ENCODE peak calls at places on chromosomes 5 and 9, in seven cellular contexts. One of them, this sample, is unnamed.

GRCh38 chr5:168366124-168366523 is 74.7 kb downstream of the WWC1 start:
- DNase-seq in endothelial cell of umbilical vein: peak
- DNase-seq in tibial nerve: no peak
- DNase-seq in PC-9: peak
- DNase-seq in transverse colon: no peak
- DNase-seq in hepatocyte: no peak
- DNase-seq in kidney: no peak
- DNase-seq in this sample: no peak

GRCh38 chr5:54581831-54582548 is 64.4 kb downstream of the SNX18 start:
- DNase-seq in endothelial cell of umbilical vein: no peak
- DNase-seq in tibial nerve: peak
- DNase-seq in PC-9: no peak
- DNase-seq in transverse colon: no peak
- DNase-seq in hepatocyte: no peak
- DNase-seq in kidney: no peak
- DNase-seq in this sample: no peak

GRCh38 chr5:38191693-38192092 is 66.7 kb upstream of the EGFLAM start:
- DNase-seq in endothelial cell of umbilical vein: no peak
- DNase-seq in tibial nerve: no peak
- DNase-seq in PC-9: no peak
- DNase-seq in transverse colon: no peak
- DNase-seq in hepatocyte: no peak
- DNase-seq in kidney: no peak
- DNase-seq in this sample: no peak

GRCh38 chr5:125109293-125109692 is 362.9 kb upstream of the ZNF608 start:
- DNase-seq in endothelial cell of umbilical vein: no peak
- DNase-seq in tibial nerve: no peak
- DNase-seq in PC-9: no peak
- DNase-seq in transverse colon: no peak
- DNase-seq in hepatocyte: no peak
- DNase-seq in kidney: no peak
- DNase-seq in this sample: no peak

GRCh38 chr5:179900206-179900605 is 7.5 kb downstream of the TBC1D9B start:
- DNase-seq in endothelial cell of umbilical vein: no peak
- DNase-seq in tibial nerve: no peak
- DNase-seq in PC-9: no peak
- DNase-seq in transverse colon: no peak
- DNase-seq in hepatocyte: no peak
- DNase-seq in kidney: no peak
- DNase-seq in this sample: no peak

GRCh38 chr5:32275421-32275765 is 37.3 kb downstream of the MTMR12 start:
- DNase-seq in endothelial cell of umbilical vein: no peak
- DNase-seq in tibial nerve: no peak
- DNase-seq in PC-9: no peak
- DNase-seq in transverse colon: no peak
- DNase-seq in hepatocyte: peak
- DNase-seq in kidney: no peak
- DNase-seq in this sample: no peak

GRCh38 chr9:89496645-89497044 is 1.3 kb downstream of the SEMA4D start:
- DNase-seq in endothelial cell of umbilical vein: no peak
- DNase-seq in tibial nerve: peak
- DNase-seq in PC-9: no peak
- DNase-seq in transverse colon: peak
- DNase-seq in hepatocyte: no peak
- DNase-seq in kidney: no peak
- DNase-seq in this sample: no peak

GRCh38 chr9:82924243-82924605 is 138.7 kb downstream of the RASEF start:
- DNase-seq in endothelial cell of umbilical vein: no peak
- DNase-seq in tibial nerve: no peak
- DNase-seq in PC-9: no peak
- DNase-seq in transverse colon: no peak
- DNase-seq in hepatocyte: no peak
- DNase-seq in kidney: no peak
- DNase-seq in this sample: no peak

GRCh38 chr9:9645006-9645405 is 967.8 kb downstream of the PTPRD start:
- DNase-seq in endothelial cell of umbilical vein: no peak
- DNase-seq in tibial nerve: no peak
- DNase-seq in PC-9: no peak
- DNase-seq in transverse colon: no peak
- DNase-seq in hepatocyte: no peak
- DNase-seq in kidney: no peak
- DNase-seq in this sample: no peak

GRCh38 chr9:94758844-94759243 is 32.3 kb downstream of the AOPEP start:
- DNase-seq in endothelial cell of umbilical vein: no peak
- DNase-seq in tibial nerve: no peak
- DNase-seq in PC-9: no peak
- DNase-seq in transverse colon: no peak
- DNase-seq in hepatocyte: no peak
- DNase-seq in kidney: no peak
- DNase-seq in this sample: no peak

GRCh38 chr5:39399135-39400036 is 25.4 kb downstream of the DAB2 start:
- DNase-seq in endothelial cell of umbilical vein: peak
- DNase-seq in tibial nerve: peak
- DNase-seq in PC-9: peak
- DNase-seq in transverse colon: no peak
- DNase-seq in hepatocyte: peak
- DNase-seq in kidney: no peak
- DNase-seq in this sample: no peak

DNA sequence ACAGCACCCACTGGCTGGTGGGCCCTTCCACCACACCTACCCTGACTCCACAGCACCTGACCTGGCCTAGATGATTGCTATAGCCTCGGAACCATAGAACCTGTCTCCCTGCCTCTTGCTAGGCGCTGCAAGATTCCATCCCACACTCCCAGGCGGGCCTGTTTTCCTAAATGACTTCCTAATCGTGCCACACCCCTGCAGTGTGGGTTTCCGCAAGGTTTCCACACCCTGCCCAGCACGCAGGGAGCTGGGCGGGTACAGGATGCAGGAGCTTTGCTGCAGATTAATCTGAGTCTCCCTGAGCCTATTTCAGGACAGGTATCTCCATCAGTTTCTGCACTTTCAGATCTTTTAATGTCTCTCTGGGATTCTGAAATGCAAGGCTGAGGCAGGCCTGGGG is 62.9 kb downstream of the SHB start:
- DNase-seq in endothelial cell of umbilical vein: no peak
- DNase-seq in tibial nerve: no peak
- DNase-seq in PC-9: peak
- DNase-seq in transverse colon: peak
- DNase-seq in hepatocyte: no peak
- DNase-seq in kidney: no peak
- DNase-seq in this sample: peak
- H3K27ac ChIP-seq in endothelial cell of umbilical vein: no peak
- H3K27ac ChIP-seq in tibial nerve: no peak
- H3K27ac ChIP-seq in PC-9: peak
- H3K27ac ChIP-seq in transverse colon: peak
- H3K27ac ChIP-seq in hepatocyte: no peak
- H3K27ac ChIP-seq in kidney: no peak
- H3K27ac ChIP-seq in this sample: no peak

GRCh38 chr5:150505816-150506215 is 2.1 kb upstream of the NDST1 start:
- DNase-seq in endothelial cell of umbilical vein: no peak
- DNase-seq in tibial nerve: no peak
- DNase-seq in PC-9: no peak
- DNase-seq in transverse colon: no peak
- DNase-seq in hepatocyte: no peak
- DNase-seq in kidney: no peak
- DNase-seq in this sample: no peak
- H3K27ac ChIP-seq in endothelial cell of umbilical vein: no peak
- H3K27ac ChIP-seq in tibial nerve: peak
- H3K27ac ChIP-seq in PC-9: no peak
- H3K27ac ChIP-seq in transverse colon: peak
- H3K27ac ChIP-seq in hepatocyte: no peak
- H3K27ac ChIP-seq in kidney: no peak
- H3K27ac ChIP-seq in this sample: no peak

GRCh38 chr9:16266648-16267276 is 603.7 kb downstream of the BNC2 start:
- DNase-seq in endothelial cell of umbilical vein: no peak
- DNase-seq in tibial nerve: peak
- DNase-seq in PC-9: no peak
- DNase-seq in transverse colon: no peak
- DNase-seq in hepatocyte: no peak
- DNase-seq in kidney: no peak
- DNase-seq in this sample: peak

GRCh38 chr9:16265671-16266070 is 604.8 kb downstream of the BNC2 start:
- DNase-seq in endothelial cell of umbilical vein: no peak
- DNase-seq in tibial nerve: no peak
- DNase-seq in PC-9: no peak
- DNase-seq in transverse colon: no peak
- DNase-seq in hepatocyte: no peak
- DNase-seq in kidney: no peak
- DNase-seq in this sample: no peak

GRCh38 chr9:16271967-16272366 is 598.5 kb downstream of the BNC2 start:
- DNase-seq in endothelial cell of umbilical vein: no peak
- DNase-seq in tibial nerve: no peak
- DNase-seq in PC-9: no peak
- DNase-seq in transverse colon: no peak
- DNase-seq in hepatocyte: no peak
- DNase-seq in kidney: no peak
- DNase-seq in this sample: no peak

GRCh38 chr9:16267336-16268036 is 603.0 kb downstream of the BNC2 start:
- DNase-seq in endothelial cell of umbilical vein: peak
- DNase-seq in tibial nerve: no peak
- DNase-seq in PC-9: peak
- DNase-seq in transverse colon: no peak
- DNase-seq in hepatocyte: peak
- DNase-seq in kidney: no peak
- DNase-seq in this sample: peak

GRCh38 chr9:16268037-16269010 is 602.1 kb downstream of the BNC2 start:
- DNase-seq in endothelial cell of umbilical vein: no peak
- DNase-seq in tibial nerve: no peak
- DNase-seq in PC-9: no peak
- DNase-seq in transverse colon: no peak
- DNase-seq in hepatocyte: no peak
- DNase-seq in kidney: no peak
- DNase-seq in this sample: no peak
- H3K27ac ChIP-seq in endothelial cell of umbilical vein: no peak
- H3K27ac ChIP-seq in tibial nerve: no peak
- H3K27ac ChIP-seq in PC-9: peak
- H3K27ac ChIP-seq in transverse colon: peak
- H3K27ac ChIP-seq in hepatocyte: peak
- H3K27ac ChIP-seq in kidney: no peak
- H3K27ac ChIP-seq in this sample: peak

GRCh38 chr9:37119360-37119759 is 1.0 kb upstream of the ZCCHC7 start:
- DNase-seq in endothelial cell of umbilical vein: no peak
- DNase-seq in tibial nerve: no peak
- DNase-seq in PC-9: no peak
- DNase-seq in transverse colon: no peak
- DNase-seq in hepatocyte: no peak
- DNase-seq in kidney: no peak
- DNase-seq in this sample: no peak
- H3K27ac ChIP-seq in endothelial cell of umbilical vein: no peak
- H3K27ac ChIP-seq in tibial nerve: no peak
- H3K27ac ChIP-seq in PC-9: no peak
- H3K27ac ChIP-seq in transverse colon: no peak
- H3K27ac ChIP-seq in hepatocyte: peak
- H3K27ac ChIP-seq in kidney: no peak
- H3K27ac ChIP-seq in this sample: no peak

DNA sequence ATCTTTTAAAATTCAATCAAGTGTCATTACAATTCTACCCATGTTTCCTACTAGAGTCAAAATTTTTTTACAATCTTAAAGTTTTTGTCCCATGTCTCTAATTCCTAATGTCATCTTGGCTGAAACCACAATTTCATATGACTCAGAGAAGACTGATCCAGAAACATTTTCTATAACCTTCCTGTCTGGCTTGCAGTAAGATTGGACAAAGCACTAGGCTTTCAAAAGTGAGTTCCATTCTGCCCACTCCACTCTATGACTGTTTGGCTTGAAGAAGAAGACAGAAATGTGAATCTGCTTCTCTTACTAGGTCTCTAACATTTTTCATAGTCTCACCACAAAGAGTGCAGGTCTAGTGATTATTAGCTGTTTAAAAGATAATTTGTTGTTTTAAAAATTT is 88.8 kb downstream of the NR3C1 start:
- DNase-seq in endothelial cell of umbilical vein: peak
- DNase-seq in tibial nerve: no peak
- DNase-seq in PC-9: peak
- DNase-seq in transverse colon: no peak
- DNase-seq in hepatocyte: no peak
- DNase-seq in kidney: no peak
- DNase-seq in this sample: no peak
- H3K27ac ChIP-seq in endothelial cell of umbilical vein: peak
- H3K27ac ChIP-seq in tibial nerve: no peak
- H3K27ac ChIP-seq in PC-9: peak
- H3K27ac ChIP-seq in transverse colon: no peak
- H3K27ac ChIP-seq in hepatocyte: no peak
- H3K27ac ChIP-seq in kidney: no peak
- H3K27ac ChIP-seq in this sample: no peak

DNA sequence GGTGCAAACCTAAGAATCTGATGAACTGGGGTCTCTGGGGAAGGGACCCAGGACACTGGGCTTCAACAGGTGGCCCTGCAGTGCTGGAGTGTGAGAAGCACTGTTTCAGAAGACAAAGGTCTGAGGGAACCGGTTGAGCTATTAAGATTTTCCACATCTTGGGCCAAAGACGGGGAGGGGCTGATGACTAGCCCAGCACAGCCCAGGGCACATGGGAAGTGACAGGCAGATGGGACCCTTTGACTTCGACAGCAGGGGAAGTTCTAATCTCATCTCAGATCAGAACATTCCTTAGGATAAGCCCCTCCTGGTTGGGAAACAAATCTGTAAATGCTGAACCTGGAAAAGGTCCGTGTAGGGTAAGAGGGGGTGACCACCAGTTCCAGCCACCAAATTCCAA is 67.4 kb downstream of the RAPGEF1 start:
- DNase-seq in endothelial cell of umbilical vein: peak
- DNase-seq in tibial nerve: no peak
- DNase-seq in PC-9: no peak
- DNase-seq in transverse colon: no peak
- DNase-seq in hepatocyte: no peak
- DNase-seq in kidney: no peak
- DNase-seq in this sample: no peak
- H3K27ac ChIP-seq in endothelial cell of umbilical vein: peak
- H3K27ac ChIP-seq in tibial nerve: no peak
- H3K27ac ChIP-seq in PC-9: no peak
- H3K27ac ChIP-seq in transverse colon: peak
- H3K27ac ChIP-seq in hepatocyte: no peak
- H3K27ac ChIP-seq in kidney: peak
- H3K27ac ChIP-seq in this sample: no peak

GRCh38 chr5:150410524-150411244 is 2.0 kb downstream of the CD74 start:
- DNase-seq in endothelial cell of umbilical vein: peak
- DNase-seq in tibial nerve: peak
- DNase-seq in PC-9: peak
- DNase-seq in transverse colon: peak
- DNase-seq in hepatocyte: peak
- DNase-seq in kidney: no peak
- DNase-seq in this sample: peak
- H3K27ac ChIP-seq in endothelial cell of umbilical vein: no peak
- H3K27ac ChIP-seq in tibial nerve: peak
- H3K27ac ChIP-seq in PC-9: no peak
- H3K27ac ChIP-seq in transverse colon: peak
- H3K27ac ChIP-seq in hepatocyte: peak
- H3K27ac ChIP-seq in kidney: peak
- H3K27ac ChIP-seq in this sample: peak

DNA sequence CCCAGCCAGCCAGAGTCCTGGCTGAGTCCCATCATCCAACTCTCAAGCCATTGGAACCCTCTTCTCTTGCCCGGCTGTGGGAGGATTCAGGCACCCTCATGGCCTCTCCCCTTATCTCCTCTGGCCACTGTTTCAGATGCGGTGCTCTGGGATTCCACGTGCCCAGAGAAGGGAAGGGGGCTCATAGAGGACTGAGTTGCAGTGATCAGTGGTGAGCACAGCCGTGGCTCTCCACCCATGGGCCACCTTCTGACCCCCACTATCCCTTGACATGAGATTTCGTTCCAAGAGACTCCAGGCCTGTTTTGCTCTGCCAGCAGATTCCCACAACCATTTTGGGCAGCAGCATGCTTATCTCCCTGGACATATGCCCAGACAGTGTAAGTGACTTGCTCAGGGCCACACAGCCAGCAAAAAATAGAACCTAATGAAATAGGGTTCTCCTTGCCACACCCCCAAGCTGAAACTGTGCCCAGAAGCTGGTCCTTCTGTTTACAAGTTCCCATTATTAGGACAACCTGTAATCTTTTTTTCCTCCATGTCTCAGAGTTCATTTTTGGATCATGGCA is 2.7 kb downstream of the GPX3 start:
- DNase-seq in endothelial cell of umbilical vein: peak
- DNase-seq in tibial nerve: peak
- DNase-seq in PC-9: peak
- DNase-seq in transverse colon: no peak
- DNase-seq in hepatocyte: no peak
- DNase-seq in kidney: no peak
- DNase-seq in this sample: peak
- H3K27ac ChIP-seq in endothelial cell of umbilical vein: peak
- H3K27ac ChIP-seq in tibial nerve: peak
- H3K27ac ChIP-seq in PC-9: no peak
- H3K27ac ChIP-seq in transverse colon: peak
- H3K27ac ChIP-seq in hepatocyte: no peak
- H3K27ac ChIP-seq in kidney: peak
- H3K27ac ChIP-seq in this sample: peak

This sample was measured in colonic mucosa.